ENCODE peak calls at places on chromosome 4, in five cellular contexts. F is HepG2, I is A549, K is GM12878, Q is K562. M is an unnamed sample.

GRCh38 chr4:83890231-83890630 is 354.3 kb downstream of the GPAT3 start:
- DNase-seq in F (no peak), Q (no peak), I (peak), K (no peak), M (no peak)

GRCh38 chr4:1050486-1051213 is 39.2 kb downstream of the FGFRL1 start:
- DNase-seq in K (no peak), F (no peak), I (no peak), Q (no peak), M (no peak)

GRCh38 chr4:153034681-153035080 is 98.6 kb downstream of the FHDC1 start:
- DNase-seq in F (no peak), K (no peak), Q (no peak), I (no peak), M (no peak)

GRCh38 chr4:177444911-177445736 is 2.9 kb upstream of the AGA start:
- DNase-seq in I (no peak), F (no peak), Q (no peak), K (no peak), M (peak)

GRCh38 chr4:181420950-181421349 is 822.3 kb upstream of the TENM3 start:
- DNase-seq in K (no peak), F (no peak), I (no peak), Q (no peak), M (no peak)

GRCh38 chr4:107578321-107578720 is 141.7 kb downstream of the PAPSS1 start:
- DNase-seq in K (no peak), I (no peak), F (no peak), Q (no peak), M (no peak)

GRCh38 chr4:68337004-68337403 is 12.9 kb downstream of the YTHDC1 start:
- DNase-seq in K (no peak), F (no peak), Q (no peak), I (no peak), M (no peak)

GRCh38 chr4:47863486-47863885 is 25.6 kb upstream of the CORIN start:
- DNase-seq in F (no peak), K (no peak), I (no peak), Q (no peak), M (no peak)

GRCh38 chr4:80423553-80424224 is 88.2 kb downstream of the CFAP299 start:
- DNase-seq in Q (no peak), I (no peak), K (no peak), F (no peak), M (no peak)

GRCh38 chr4:139142980-139143379 is 34.0 kb downstream of the ELF2 start:
- DNase-seq in I (no peak), F (no peak), Q (no peak), K (no peak), M (no peak)

GRCh38 chr4:40214038-40214437 is 17.2 kb downstream of the RHOH start:
- DNase-seq in K (no peak), I (no peak), Q (no peak), F (no peak), M (no peak)

GRCh38 chr4:108903464-108904221 is 140.8 kb upstream of the ETNPPL start:
- DNase-seq in K (no peak), I (no peak), Q (no peak), F (no peak), M (no peak)

GRCh38 chr4:26320159-26320452 is 708 bp upstream of the RBPJ start:
- DNase-seq in F (peak), K (peak), Q (no peak), I (no peak), M (no peak)

GRCh38 chr4:3237711-3238560 is 11.0 kb upstream of the MSANTD1 start:
- DNase-seq in F (no peak), Q (no peak), K (no peak), I (no peak), M (peak)

GRCh38 chr4:40058121-40058520 is 1.5 kb downstream of the N4BP2 start:
- DNase-seq in F (no peak), Q (no peak), I (no peak), K (no peak), M (peak)

GRCh38 chr4:165384608-165385007 is 5.8 kb downstream of the CPE start:
- DNase-seq in I (no peak), Q (no peak), F (peak), K (no peak), M (peak)

GRCh38 chr4:40888916-40889315 is 139.2 kb downstream of the NSUN7 start:
- DNase-seq in Q (no peak), F (no peak), K (no peak), I (no peak), M (no peak)

GRCh38 chr4:110418641-110419040 is 57.3 kb upstream of the ENPEP start:
- DNase-seq in I (no peak), K (no peak), F (no peak), Q (peak), M (peak)

GRCh38 chr4:68176500-68176899 is 46.8 kb upstream of the TMPRSS11F start:
- DNase-seq in Q (no peak), K (no peak), F (no peak), I (no peak), M (no peak)

GRCh38 chr4:38017579-38017978 is 57.4 kb downstream of the PTTG2 start:
- DNase-seq in F (no peak), Q (no peak), I (no peak), K (no peak), M (peak)

GRCh38 chr4:16516796-16517413 is 290.6 kb upstream of the TAPT1 start:
- DNase-seq in I (no peak), F (no peak), Q (no peak), K (no peak), M (peak)

GRCh38 chr4:25953740-25954139 is 39.7 kb downstream of the SMIM20 start:
- DNase-seq in F (peak), Q (no peak), K (no peak), I (peak), M (no peak)

GRCh38 chr4:15295421-15296162 is 132.2 kb upstream of the C1QTNF7 start:
- DNase-seq in K (no peak), I (no peak), Q (no peak), F (no peak), M (no peak)

GRCh38 chr4:138242076-138242829 is at the start of gene SLC7A11:
- DNase-seq in Q (peak), K (peak), F (peak), I (peak), M (peak)

GRCh38 chr4:38803833-38804653 is 548 bp downstream of the TLR1 start:
- DNase-seq in F (no peak), K (peak), Q (no peak), I (no peak), M (no peak)

GRCh38 chr4:40227284-40227683 is 30.5 kb downstream of the RHOH start:
- DNase-seq in K (peak), Q (no peak), F (no peak), I (no peak), M (no peak)

GRCh38 chr4:83197555-83198235 is 83.2 kb upstream of the PLAC8 start:
- DNase-seq in I (no peak), F (peak), Q (no peak), K (no peak), M (peak)

GRCh38 chr4:36267491-36268254 is 13.7 kb upstream of the DTHD1 start:
- DNase-seq in Q (no peak), I (no peak), F (no peak), K (no peak), M (no peak)

DNA sequence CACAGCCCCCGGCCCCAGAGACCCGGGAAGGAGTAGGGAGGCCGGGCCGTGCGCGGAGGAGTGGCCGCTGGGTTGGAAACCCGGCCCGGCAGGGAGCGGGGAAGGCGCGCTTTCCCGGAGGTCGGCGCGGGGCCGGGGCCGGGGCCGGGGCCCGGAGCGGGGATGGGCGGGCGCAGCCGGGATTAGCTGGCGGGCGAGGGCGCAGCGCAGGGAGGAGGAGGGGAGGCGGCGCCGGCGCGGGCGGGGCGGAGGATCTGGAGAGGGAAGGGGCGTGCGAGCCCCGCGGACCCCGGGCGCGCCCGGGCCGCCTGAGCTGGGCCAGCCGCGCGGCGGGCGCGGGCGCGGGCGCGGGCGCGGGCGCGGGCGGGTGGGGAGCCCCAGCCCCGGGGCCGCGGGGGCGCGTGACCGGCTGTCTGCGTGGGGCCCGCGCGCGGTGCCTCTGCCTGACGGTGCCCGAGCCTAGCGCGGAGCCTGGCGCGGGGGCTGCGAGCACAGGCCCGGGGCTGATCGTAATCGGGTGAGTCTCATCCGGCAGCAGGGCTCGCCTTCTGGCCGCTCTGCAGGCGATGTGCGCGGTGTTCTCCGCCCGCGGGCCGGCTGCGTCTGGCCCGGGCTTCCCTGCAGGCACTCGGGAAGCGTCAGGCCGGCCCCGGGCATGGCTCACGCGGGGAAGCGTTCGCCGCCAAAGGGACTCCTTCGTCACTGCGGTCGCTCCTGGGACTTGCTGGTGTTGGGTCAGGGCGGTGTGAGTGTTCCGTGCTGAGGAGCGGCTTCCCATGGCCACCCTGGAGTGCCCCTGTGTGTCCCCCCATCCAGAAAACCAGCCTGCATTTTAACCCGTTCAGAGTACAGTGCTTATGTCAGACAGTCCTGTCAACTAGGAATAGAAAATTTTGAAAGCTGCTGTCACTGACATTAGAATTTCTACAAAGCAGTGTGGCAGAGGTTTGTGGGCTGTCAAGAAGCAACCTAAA is 40.4 kb downstream of the FAM149A start:
- DNase-seq in F (no peak), Q (no peak), I (peak), K (no peak), M (peak)
- TF ChIP-seq JUNB in F (no peak), Q (no peak), I (no peak), K (no peak), M (no peak)

GRCh38 chr4:55560096-55560495 is 13.4 kb upstream of the CLOCK start:
- DNase-seq in F (no peak), K (no peak), I (no peak), Q (peak), M (no peak)

GRCh38 chr4:55553442-55553841 is 6.7 kb upstream of the CLOCK start:
- DNase-seq in K (no peak), F (peak), Q (no peak), I (no peak), M (peak)

GRCh38 chr4:55549888-55550287 is 3.2 kb upstream of the CLOCK start:
- DNase-seq in K (no peak), F (no peak), Q (no peak), I (no peak), M (no peak)

GRCh38 chr4:55554453-55555030 is 7.8 kb upstream of the CLOCK start:
- DNase-seq in Q (no peak), I (peak), F (peak), K (no peak), M (no peak)
- TF ChIP-seq JUNB in Q (no peak), I (no peak), F (no peak), K (no peak), M (no peak)

DNA sequence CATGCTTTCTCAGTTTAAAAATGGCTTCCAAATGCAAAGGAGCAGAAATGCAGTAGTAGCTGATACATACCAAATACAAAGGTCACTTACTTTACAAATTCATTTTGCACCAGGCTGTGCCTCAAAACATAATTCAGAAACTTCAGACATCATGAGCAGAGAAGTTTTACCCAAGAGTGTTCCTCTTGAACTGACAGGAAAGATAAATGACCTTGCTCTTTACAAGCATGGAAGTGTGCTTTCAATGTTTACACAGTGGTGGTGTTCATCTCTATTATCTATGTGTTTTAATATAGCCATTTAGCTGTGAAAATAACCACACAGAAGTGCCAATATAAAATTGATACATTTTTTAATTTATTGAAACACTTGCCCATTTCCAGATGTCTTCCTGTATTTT is 383.4 kb downstream of the ANKRD50 start:
- DNase-seq in K (no peak), Q (no peak), F (no peak), I (no peak), M (no peak)
- TF ChIP-seq JUNB in K (no peak), Q (no peak), F (no peak), I (no peak), M (no peak)

GRCh38 chr4:185470503-185471195 is 884 bp downstream of the CCDC110 start:
- DNase-seq in K (no peak), I (peak), Q (peak), F (peak), M (peak)
- TF ChIP-seq JUNB in K (no peak), I (no peak), Q (no peak), F (no peak), M (no peak)

DNA sequence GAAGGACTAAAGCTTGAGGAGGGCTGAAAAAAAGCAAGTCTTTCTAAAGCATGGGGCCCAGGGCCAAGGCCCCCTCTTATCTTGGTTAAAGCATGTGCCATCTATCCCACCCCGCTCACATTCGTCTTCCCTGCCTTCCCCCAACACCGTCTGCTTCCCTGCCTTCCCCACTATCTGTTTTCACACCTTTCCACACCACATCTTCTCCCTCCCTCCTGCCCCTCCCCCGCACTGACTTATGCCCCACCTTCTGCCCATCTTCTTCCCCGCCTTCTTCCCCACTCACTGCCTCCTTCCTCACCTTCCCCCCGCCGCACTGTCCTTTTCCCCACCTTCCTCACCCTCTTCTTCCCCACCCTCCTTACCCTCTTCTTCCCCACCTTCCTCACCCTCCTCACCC is 910 bp upstream of the NAP1L5 start:
- DNase-seq in F (no peak), I (no peak), K (no peak), Q (peak), M (no peak)
- TF ChIP-seq JUNB in F (no peak), I (no peak), K (no peak), Q (no peak), M (no peak)

GRCh38 chr4:21134994-21135393 is 434.7 kb downstream of the PACRGL start:
- DNase-seq in Q (no peak), F (no peak), K (no peak), I (peak), M (peak)
- TF ChIP-seq JUNB in Q (no peak), F (no peak), K (no peak), I (no peak), M (no peak)

DNA sequence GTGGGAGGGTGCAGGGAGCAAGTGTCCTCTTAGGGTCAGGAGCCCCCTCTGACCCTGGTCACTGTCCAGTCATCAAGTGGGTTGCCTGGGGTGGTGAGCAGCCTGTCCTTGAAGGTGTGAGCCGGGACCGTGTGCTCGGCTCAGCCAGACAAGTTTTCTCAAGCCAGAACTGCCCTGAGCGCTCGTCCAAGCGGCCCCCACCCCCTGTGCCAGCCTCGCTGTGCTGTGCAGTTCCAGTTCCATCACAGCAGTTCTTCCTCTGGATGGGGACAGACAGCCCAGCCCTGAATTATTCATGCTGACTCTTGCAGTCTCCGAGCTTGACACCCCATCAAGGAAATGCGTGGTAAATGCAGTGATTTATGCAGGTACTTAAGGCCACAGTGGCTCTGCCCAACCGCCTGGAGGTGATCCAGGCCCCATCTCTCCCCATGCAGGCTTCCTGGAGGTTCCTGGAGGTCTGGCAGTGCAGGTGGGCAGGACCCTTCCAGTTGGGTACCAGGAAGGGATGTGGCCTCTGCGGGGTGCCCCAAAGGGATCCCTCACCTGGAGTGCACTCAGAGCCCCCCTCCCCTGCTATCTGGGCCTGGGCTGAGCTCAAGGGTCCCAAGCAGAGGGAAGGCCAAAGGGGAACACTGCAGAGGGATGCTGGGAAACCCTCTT is 44.7 kb upstream of the HMX1 start:
- DNase-seq in F (no peak), Q (no peak), I (no peak), K (no peak), M (no peak)
- TF ChIP-seq JUNB in F (no peak), Q (no peak), I (no peak), K (no peak), M (no peak)

M was measured in GM23338.